ENCODE peak calls at places on chromosome 4, in seven cellular contexts. M is HCT116, N is K562, Y is SK-N-SH, O is HepG2, R is H1, V is GM12878. A is an unnamed sample.

GRCh38 chr4:61335364-61335763 is 135.2 kb downstream of the ADGRL3 start:
- DNase-seq in O (no peak), R (no peak), M (no peak), Y (no peak), V (no peak), N (no peak), A (no peak)

GRCh38 chr4:147830102-147830463 is 98.2 kb downstream of the ARHGAP10 start:
- DNase-seq in V (no peak), R (no peak), M (no peak), O (no peak), Y (no peak), N (no peak), A (no peak)

GRCh38 chr4:11496313-11496956 is 67.7 kb upstream of the HS3ST1 start:
- DNase-seq in R (no peak), Y (no peak), N (no peak), M (no peak), O (no peak), V (no peak), A (no peak)

GRCh38 chr4:57064811-57065711 is 45.1 kb downstream of the IGFBP7 start:
- DNase-seq in R (no peak), Y (peak), V (no peak), M (no peak), N (no peak), O (no peak), A (no peak)

GRCh38 chr4:6405417-6405747 is 67.0 kb downstream of the PPP2R2C start:
- DNase-seq in M (no peak), N (no peak), R (no peak), V (no peak), O (no peak), Y (peak), A (no peak)

GRCh38 chr4:162163892-162164759 is at the start of gene FSTL5:
- DNase-seq in R (peak), Y (peak), O (peak), N (peak), V (no peak), M (no peak), A (peak)

GRCh38 chr4:99389606-99390005 is 37.1 kb upstream of the ADH1C start:
- DNase-seq in R (no peak), Y (no peak), M (no peak), V (no peak), N (no peak), O (no peak), A (no peak)

GRCh38 chr4:8771258-8771590 is 100.4 kb downstream of the HMX1 start:
- DNase-seq in N (no peak), V (no peak), R (no peak), M (no peak), Y (peak), O (no peak), A (no peak)

GRCh38 chr4:105022811-105023667 is 123.6 kb upstream of the TET2 start:
- DNase-seq in R (no peak), Y (no peak), N (no peak), O (no peak), V (no peak), M (peak), A (no peak)

GRCh38 chr4:142474398-142475087 is 371.6 kb downstream of the INPP4B start:
- DNase-seq in O (no peak), N (no peak), M (peak), Y (no peak), R (no peak), V (no peak), A (no peak)

GRCh38 chr4:40305329-40306193 is 29.6 kb upstream of the CHRNA9 start:
- DNase-seq in Y (no peak), V (peak), O (no peak), M (no peak), R (no peak), N (no peak), A (no peak)

GRCh38 chr4:76753814-76754213 is 144.1 kb downstream of the SOWAHB start:
- DNase-seq in Y (no peak), N (no peak), V (no peak), R (no peak), O (no peak), M (no peak), A (no peak)

GRCh38 chr4:108030332-108030731 is 40.6 kb downstream of the HADH start:
- DNase-seq in O (peak), M (peak), N (peak), R (peak), V (no peak), Y (peak), A (peak)

GRCh38 chr4:52572936-52573485 is 86.1 kb downstream of the USP46 start:
- DNase-seq in M (no peak), V (no peak), O (no peak), R (no peak), N (no peak), Y (no peak), A (no peak)

GRCh38 chr4:123986268-123986798 is 589.7 kb downstream of the SPRY1 start:
- DNase-seq in V (no peak), R (no peak), O (no peak), N (no peak), M (no peak), Y (no peak), A (no peak)

GRCh38 chr4:30720021-30720655 is at the start of gene PCDH7:
- DNase-seq in M (no peak), R (no peak), V (no peak), O (no peak), Y (peak), N (no peak), A (peak)

GRCh38 chr4:82496349-82496748 is 65.4 kb downstream of the TMEM150C start:
- DNase-seq in V (no peak), M (no peak), N (no peak), R (no peak), Y (no peak), O (no peak), A (no peak)

GRCh38 chr4:117996891-117997290 is 37.4 kb upstream of the NDST3 start:
- DNase-seq in O (no peak), N (no peak), R (no peak), V (no peak), M (no peak), Y (no peak), A (no peak)

GRCh38 chr4:55753856-55754255 is 65.7 kb upstream of the EXOC1L start:
- DNase-seq in R (no peak), O (no peak), Y (no peak), M (no peak), V (no peak), N (no peak), A (no peak)

GRCh38 chr4:33061727-33062126 is 2341.6 kb downstream of the PCDH7 start:
- DNase-seq in O (no peak), N (no peak), M (no peak), R (no peak), Y (no peak), V (no peak), A (no peak)

GRCh38 chr4:97917115-97917514 is 226.2 kb downstream of the STPG2 start:
- DNase-seq in V (no peak), M (no peak), N (no peak), Y (no peak), R (no peak), O (no peak), A (no peak)

GRCh38 chr4:112889619-112890294 is 159.7 kb upstream of the ANK2 start:
- DNase-seq in R (no peak), V (peak), Y (no peak), N (no peak), O (no peak), M (no peak), A (no peak)

GRCh38 chr4:47374477-47374876 is 89.0 kb downstream of the COMMD8 start:
- DNase-seq in Y (no peak), N (no peak), O (no peak), R (no peak), M (no peak), V (no peak), A (no peak)

GRCh38 chr4:93313207-93313606 is 515.3 kb upstream of the ATOH1 start:
- DNase-seq in N (no peak), Y (no peak), V (no peak), R (no peak), M (no peak), O (no peak), A (no peak)

GRCh38 chr4:141464366-141464765 is 172.0 kb upstream of the IL15 start:
- DNase-seq in V (no peak), O (no peak), N (no peak), Y (peak), R (no peak), M (no peak), A (no peak)

GRCh38 chr4:109235683-109236082 is 66.8 kb downstream of the COL25A1 start:
- DNase-seq in N (no peak), Y (no peak), V (no peak), M (no peak), R (no peak), O (no peak), A (no peak)

GRCh38 chr4:15659768-15660394 is 4.7 kb upstream of the FBXL5 start:
- DNase-seq in R (no peak), V (no peak), M (no peak), N (no peak), Y (no peak), O (no peak), A (no peak)

DNA sequence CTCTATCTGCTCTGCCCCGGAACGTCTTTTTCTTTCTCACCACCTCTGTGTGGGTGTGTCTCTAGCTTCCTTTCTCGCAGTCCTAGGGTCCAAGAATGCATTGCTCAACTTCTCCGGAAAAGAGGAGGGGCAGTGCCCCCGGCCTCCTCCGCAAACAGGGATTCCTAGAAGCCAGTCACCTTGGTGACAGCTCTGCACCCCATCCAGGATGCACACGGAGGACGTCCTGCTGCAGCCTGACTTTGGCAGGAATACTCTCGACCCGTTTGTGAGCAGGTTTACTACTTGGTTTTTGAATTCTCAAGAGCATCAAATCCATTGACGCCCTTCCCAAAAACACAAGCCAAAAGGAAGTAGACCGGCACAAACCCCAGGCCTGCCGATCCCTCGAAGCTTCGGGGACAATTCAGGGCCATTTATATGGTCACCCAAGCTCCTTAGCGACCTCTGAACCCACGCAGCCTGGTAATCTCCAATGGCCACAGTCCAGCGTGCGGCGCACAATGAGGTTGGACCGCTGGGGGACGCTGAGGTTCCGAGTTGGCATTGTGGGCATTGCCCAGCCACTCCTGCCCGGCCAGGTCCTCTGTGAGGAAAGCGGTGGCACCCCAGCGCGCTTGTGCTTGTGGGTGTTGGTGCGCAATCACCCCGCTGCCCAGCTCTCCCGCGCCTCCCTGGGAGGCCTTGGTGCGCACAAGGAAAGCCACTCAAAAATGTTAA is 9.8 kb downstream of the NKX3-2 start:
- DNase-seq in O (no peak), V (no peak), N (no peak), M (no peak), R (no peak), Y (peak), A (no peak)
- TF ChIP-seq JUND in O (no peak), V (no peak), N (no peak), M (no peak), R (no peak), Y (no peak), A (no peak)

GRCh38 chr4:145808848-145809512 is 129.0 kb downstream of the C4orf51 start:
- DNase-seq in V (no peak), R (no peak), O (no peak), Y (no peak), N (no peak), M (no peak), A (no peak)

GRCh38 chr4:145804134-145804533 is 124.2 kb downstream of the C4orf51 start:
- DNase-seq in N (no peak), M (no peak), V (no peak), O (peak), R (no peak), Y (no peak), A (no peak)

GRCh38 chr4:145805490-145805889 is 125.5 kb downstream of the C4orf51 start:
- DNase-seq in O (peak), V (no peak), R (peak), Y (no peak), N (no peak), M (no peak), A (no peak)

GRCh38 chr4:145812902-145813301 is 125.7 kb downstream of the ZNF827 start:
- DNase-seq in N (no peak), V (no peak), O (peak), R (no peak), M (peak), Y (no peak), A (no peak)

GRCh38 chr4:145808021-145808650 is 128.2 kb downstream of the C4orf51 start:
- DNase-seq in R (peak), O (peak), N (peak), Y (peak), V (peak), M (peak), A (no peak)
- TF ChIP-seq JUND in R (peak), O (no peak), N (peak), Y (peak), V (peak), M (peak), A (no peak)

DNA sequence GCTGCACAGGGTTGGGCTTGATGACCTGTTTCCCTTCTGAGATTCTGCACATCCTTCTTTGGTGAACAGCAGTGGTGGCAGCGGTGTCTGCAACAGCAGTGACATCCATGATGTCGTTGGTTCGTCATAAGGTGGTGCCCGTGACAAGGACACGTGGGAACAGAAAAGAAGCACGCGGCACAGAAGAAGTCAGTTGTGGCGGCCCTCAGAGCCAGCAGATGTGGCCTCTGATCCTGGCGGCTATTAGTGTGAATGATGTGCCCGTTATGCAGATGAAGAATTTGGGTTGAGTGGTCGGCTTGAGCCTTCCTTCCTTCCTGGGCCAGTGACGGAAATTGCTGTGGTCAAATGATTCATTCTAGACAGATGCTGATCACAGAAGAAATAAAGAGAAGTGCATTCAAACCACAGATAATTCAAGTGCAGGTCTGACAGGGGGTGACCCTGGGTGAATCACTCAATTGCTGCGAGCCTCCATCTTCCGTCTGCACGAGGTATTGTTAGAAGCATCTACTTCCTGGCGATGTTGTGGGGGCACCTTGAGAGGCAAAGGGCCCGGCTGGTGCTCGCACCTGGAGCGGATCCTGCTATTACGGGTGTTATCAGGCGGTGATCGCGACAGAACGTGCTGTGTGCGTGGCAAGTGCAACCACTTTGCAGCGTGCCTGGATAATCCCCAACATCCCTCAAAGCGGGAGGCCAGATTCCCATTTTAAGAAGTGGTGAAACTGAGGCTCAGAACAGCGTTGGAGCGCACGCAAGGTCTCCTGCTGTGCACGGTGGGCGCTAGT is 215.2 kb upstream of the PSAPL1 start:
- DNase-seq in Y (no peak), O (no peak), V (peak), M (peak), N (no peak), R (no peak), A (no peak)
- TF ChIP-seq JUND in Y (peak), O (no peak), V (no peak), M (no peak), N (no peak), R (no peak), A (no peak)

GRCh38 chr4:70705146-70705855 is 16.5 kb upstream of the RUFY3 start:
- DNase-seq in V (no peak), M (no peak), Y (peak), O (peak), R (no peak), N (peak), A (peak)

GRCh38 chr4:70701271-70701670 is 12.9 kb downstream of the UTP3 start:
- DNase-seq in M (no peak), Y (no peak), R (no peak), N (no peak), V (no peak), O (no peak), A (no peak)

GRCh38 chr4:70704333-70705145 is 16.2 kb downstream of the UTP3 start:
- DNase-seq in R (no peak), O (peak), Y (peak), M (peak), V (no peak), N (peak), A (peak)

GRCh38 chr4:70705856-70706461 is 15.8 kb upstream of the RUFY3 start:
- DNase-seq in O (no peak), M (no peak), N (no peak), R (no peak), Y (no peak), V (no peak), A (no peak)

GRCh38 chr4:70703695-70704332 is 15.5 kb downstream of the UTP3 start:
- DNase-seq in R (no peak), Y (no peak), N (no peak), V (no peak), M (no peak), O (no peak), A (no peak)
- TF ChIP-seq JUND in R (no peak), Y (no peak), N (no peak), V (no peak), M (no peak), O (no peak), A (no peak)

GRCh38 chr4:186621959-186622553 is 66.7 kb upstream of the MTNR1A start:
- DNase-seq in V (no peak), R (no peak), M (no peak), N (no peak), O (no peak), Y (no peak), A (peak)

GRCh38 chr4:186627226-186627865 is 72.0 kb upstream of the MTNR1A start:
- DNase-seq in N (no peak), M (no peak), V (no peak), Y (no peak), O (no peak), R (no peak), A (peak)

GRCh38 chr4:186624951-186625350 is 69.6 kb upstream of the MTNR1A start:
- DNase-seq in V (no peak), R (no peak), M (no peak), Y (no peak), N (no peak), O (peak), A (no peak)

GRCh38 chr4:186623546-186623945 is 68.2 kb upstream of the MTNR1A start:
- DNase-seq in N (no peak), O (no peak), Y (no peak), V (no peak), M (no peak), R (no peak), A (no peak)

GRCh38 chr4:186622788-186623464 is 67.6 kb upstream of the MTNR1A start:
- DNase-seq in N (no peak), M (no peak), Y (no peak), O (no peak), R (no peak), V (no peak), A (no peak)
- TF ChIP-seq JUND in N (no peak), M (no peak), Y (peak), O (no peak), R (no peak), V (no peak), A (no peak)

GRCh38 chr4:164888096-164888495 is 11.1 kb downstream of the APELA start:
- DNase-seq in N (no peak), R (no peak), O (no peak), Y (no peak), V (no peak), M (no peak), A (no peak)
- TF ChIP-seq JUND in N (no peak), R (no peak), O (no peak), Y (no peak), V (no peak), M (no peak), A (no peak)